ENCODE peak calls at places on chromosome 21, in four cellular contexts. I, R, F and Q are unnamed samples.

GRCh38 chr21:41529769-41530168 is 21.8 kb upstream of the TMPRSS2 start:
- DNase-seq in F (no peak), I (no peak), R (no peak), Q (no peak)

GRCh38 chr21:40120944-40121575 is 253.8 kb downstream of the PCP4 start:
- DNase-seq in F (no peak), R (no peak), I (no peak), Q (peak; percentile 20)

GRCh38 chr21:43835061-43835460 is 30.0 kb upstream of the AGPAT3 start:
- DNase-seq in R (no peak), I (no peak), F (no peak), Q (no peak)

GRCh38 chr21:29190920-29191319 is 60.5 kb downstream of the MAP3K7CL start:
- DNase-seq in I (no peak), R (peak; percentile 31), F (peak; percentile 28), Q (no peak)

GRCh38 chr21:21097425-21097824 is 99.2 kb downstream of the NCAM2 start:
- DNase-seq in R (no peak), I (no peak), F (no peak), Q (no peak)

GRCh38 chr21:40886931-40887330 is 40.0 kb upstream of the DSCAM start:
- DNase-seq in R (no peak), I (no peak), F (no peak), Q (no peak)

GRCh38 chr21:46441331-46441730 is 17.4 kb upstream of the DIP2A start:
- DNase-seq in F (no peak), I (no peak), R (no peak), Q (no peak)

GRCh38 chr21:14900058-14900457 is 164.7 kb downstream of the NRIP1 start:
- DNase-seq in F (no peak), R (no peak), I (no peak), Q (no peak)

GRCh38 chr21:32113486-32113885 is 165.4 kb downstream of the MIS18A start:
- DNase-seq in F (no peak), R (no peak), I (no peak), Q (no peak)

GRCh38 chr21:42019101-42019605 is 9.0 kb upstream of the ZBTB21 start:
- DNase-seq in R (no peak), F (no peak), I (no peak), Q (no peak)

GRCh38 chr21:37223804-37224345 is 43.3 kb downstream of the VPS26C start:
- DNase-seq in I (no peak), R (no peak), F (no peak), Q (no peak)

GRCh38 chr21:16794944-16795343 is 717.9 kb upstream of the CXADR start:
- DNase-seq in R (peak; percentile 26), F (no peak), I (no peak), Q (no peak)

GRCh38 chr21:29501451-29501850 is 202.7 kb downstream of the BACH1 start:
- DNase-seq in R (no peak), I (no peak), F (no peak), Q (no peak)

GRCh38 chr21:33682992-33683627 is 40.8 kb downstream of the ITSN1 start:
- DNase-seq in R (no peak), I (no peak), F (no peak), Q (peak; percentile 67)

GRCh38 chr21:41425588-41425953 is 468 bp upstream of the MX1 start:
- DNase-seq in I (no peak), F (no peak), R (no peak), Q (no peak)

GRCh38 chr21:29376556-29376955 is 77.8 kb downstream of the BACH1 start:
- DNase-seq in I (peak; percentile 44), F (peak; percentile 55), R (peak; percentile 36), Q (peak; percentile 23)

GRCh38 chr21:17612565-17613241 is at the start of gene BTG3:
- DNase-seq in F (peak; percentile 87), I (peak; percentile 82), R (peak; percentile 83), Q (peak; percentile 96)

GRCh38 chr21:42651515-42652401 is 1.7 kb upstream of the PDE9A start:
- DNase-seq in I (no peak), F (no peak), R (peak; percentile 11), Q (no peak)